ENCODE peak calls at places on chromosome 16, in ten cellular contexts. G, C, I, B, A, W, P, Z, R and U are unnamed samples.

GRCh38 chr16:54282202-54282922 is 4.2 kb downstream of the IRX3 start:
- DNase-seq in G (no peak), C (no peak), I (peak; percentile 88), B (peak; percentile 79), A (no peak), W (no peak), P (no peak), Z (no peak), R (no peak), U (no peak)

GRCh38 chr16:77288222-77288621 is 89.0 kb downstream of the SYCE1L start:
- DNase-seq in G (no peak), C (no peak), I (no peak), B (no peak), A (peak; percentile 94), W (peak; percentile 41), P (no peak), Z (no peak), R (no peak), U (peak; percentile 89)

GRCh38 chr16:87465306-87465705 is 27.5 kb downstream of the ZCCHC14 start:
- DNase-seq in G (no peak), C (no peak), I (peak; percentile 95), B (peak; percentile 67), A (peak; percentile 75), W (peak; percentile 34), P (no peak), Z (peak; percentile 18), R (peak; percentile 62), U (peak; percentile 27)

GRCh38 chr16:55552621-55553020 is 13.9 kb upstream of the CAPNS2 start:
- DNase-seq in G (no peak), C (no peak), I (no peak), B (no peak), A (peak; percentile 85), W (peak; percentile 85), P (no peak), Z (no peak), R (peak; percentile 49), U (no peak)

GRCh38 chr16:54077412-54077821 is 209.2 kb downstream of the IRX3 start:
- DNase-seq in G (no peak), C (no peak), I (no peak), B (no peak), A (peak; percentile 89), W (peak; percentile 57), P (peak; percentile 23), Z (no peak), R (no peak), U (peak; percentile 20)

GRCh38 chr16:79659352-79659751 is 58.8 kb upstream of the MAF start:
- DNase-seq in G (no peak), C (no peak), I (no peak), B (no peak), A (no peak), W (peak; percentile 52), P (no peak), Z (no peak), R (no peak), U (no peak)

GRCh38 chr16:58032710-58033293 is 7.2 kb downstream of the MMP15 start:
- DNase-seq in G (peak; percentile 63), C (no peak), I (no peak), B (no peak), A (no peak), W (no peak), P (no peak), Z (no peak), R (no peak), U (no peak)

GRCh38 chr16:79008036-79008868 is 592.3 kb downstream of the MAF start:
- DNase-seq in G (no peak), C (no peak), I (peak; percentile 39), B (no peak), A (peak; percentile 8), W (no peak), P (no peak), Z (no peak), R (no peak), U (no peak)

GRCh38 chr16:86998196-86999001 is 318.8 kb downstream of the C16orf95 start:
- DNase-seq in G (no peak), C (no peak), I (no peak), B (no peak), A (no peak), W (no peak), P (no peak), Z (no peak), R (no peak), U (no peak)

GRCh38 chr16:4989391-4990006 is 31.4 kb downstream of the SEC14L5 start:
- DNase-seq in G (no peak), C (no peak), I (no peak), B (no peak), A (no peak), W (no peak), P (no peak), Z (no peak), R (no peak), U (no peak)

GRCh38 chr16:82456683-82457082 is 170.1 kb upstream of the CDH13 start:
- DNase-seq in G (peak; percentile 45), C (no peak), I (no peak), B (peak; percentile 52), A (peak; percentile 56), W (peak; percentile 13), P (peak; percentile 33), Z (peak; percentile 2), R (peak; percentile 34), U (peak; percentile 9)

GRCh38 chr16:66458853-66459252 is 31.8 kb downstream of the BEAN1 start:
- DNase-seq in G (no peak), C (no peak), I (peak; percentile 60), B (no peak), A (no peak), W (no peak), P (no peak), Z (no peak), R (no peak), U (no peak)

GRCh38 chr16:4404247-4404966 is 12.0 kb downstream of the CORO7 start:
- DNase-seq in G (peak; percentile 61), C (no peak), I (peak; percentile 86), B (peak; percentile 70), A (peak; percentile 41), W (no peak), P (no peak), Z (no peak), R (no peak), U (no peak)

GRCh38 chr16:75231570-75231969 is 12.8 kb downstream of the CTRB1 start:
- DNase-seq in G (no peak), C (no peak), I (no peak), B (no peak), A (no peak), W (no peak), P (no peak), Z (no peak), R (no peak), U (no peak)

GRCh38 chr16:89700649-89701424 is 668 bp downstream of the SPATA2L start:
- DNase-seq in G (no peak), C (no peak), I (peak; percentile 89), B (peak; percentile 51), A (no peak), W (no peak), P (no peak), Z (no peak), R (no peak), U (peak; percentile 66)

GRCh38 chr16:49643429-49644142 is 212.3 kb downstream of the ZNF423 start:
- DNase-seq in G (no peak), C (no peak), I (no peak), B (no peak), A (peak; percentile 32), W (no peak), P (no peak), Z (no peak), R (no peak), U (peak; percentile 84)

GRCh38 chr16:15636392-15636873 is 6.5 kb downstream of the MARF1 start:
- DNase-seq in G (no peak), C (no peak), I (no peak), B (peak; percentile 19), A (no peak), W (no peak), P (no peak), Z (no peak), R (no peak), U (no peak)

GRCh38 chr16:48011466-48011865 is 144.3 kb downstream of the ABCC12 start:
- DNase-seq in G (no peak), C (no peak), I (peak; percentile 26), B (no peak), A (no peak), W (no peak), P (no peak), Z (no peak), R (no peak), U (no peak)

GRCh38 chr16:86046026-86046713 is 147.2 kb downstream of the IRF8 start:
- DNase-seq in G (no peak), C (no peak), I (no peak), B (no peak), A (no peak), W (no peak), P (no peak), Z (no peak), R (no peak), U (no peak)

GRCh38 chr16:3283525-3284447 is 495 bp downstream of the ZNF263 start:
- DNase-seq in G (no peak), C (no peak), I (no peak), B (no peak), A (no peak), W (no peak), P (no peak), Z (no peak), R (no peak), U (peak; percentile 13)

GRCh38 chr16:64626771-64627170 is 495.1 kb downstream of the CDH11 start:
- DNase-seq in G (no peak), C (no peak), I (no peak), B (no peak), A (no peak), W (no peak), P (no peak), Z (no peak), R (no peak), U (no peak)

GRCh38 chr16:85640254-85640558 is 27.1 kb downstream of the GSE1 start:
- DNase-seq in G (no peak), C (no peak), I (no peak), B (no peak), A (no peak), W (no peak), P (no peak), Z (no peak), R (no peak), U (no peak)

GRCh38 chr16:85800321-85800669 is 800 bp downstream of the COX4I1 start:
- DNase-seq in G (no peak), C (no peak), I (no peak), B (peak; percentile 51), A (no peak), W (no peak), P (no peak), Z (no peak), R (peak; percentile 4), U (no peak)